ENCODE peak calls at places on chromosomes 7 and 10, in four cellular contexts. One of them, this sample, is unnamed.

GRCh38 chr7:120070201-120070600 is 202.8 kb upstream of the KCND2 start:
- DNase-seq in HepG2: no peak
- DNase-seq in GM12878: peak; percentile 17
- DNase-seq in K562: no peak
- DNase-seq in this sample: no peak

GRCh38 chr7:138750473-138750872 is 47.3 kb upstream of the TMEM213 start:
- DNase-seq in HepG2: no peak
- DNase-seq in GM12878: no peak
- DNase-seq in K562: no peak
- DNase-seq in this sample: no peak

GRCh38 chr7:36686499-36686898 is 37.8 kb downstream of the AOAH start:
- DNase-seq in HepG2: no peak
- DNase-seq in GM12878: no peak
- DNase-seq in K562: no peak
- DNase-seq in this sample: peak; percentile 41

GRCh38 chr10:29257106-29257783 is 31.6 kb upstream of the LYZL1 start:
- DNase-seq in HepG2: no peak
- DNase-seq in GM12878: no peak
- DNase-seq in K562: no peak
- DNase-seq in this sample: peak; percentile 86

GRCh38 chr10:86603256-86603655 is 51.1 kb upstream of the OPN4 start:
- DNase-seq in HepG2: peak; percentile 60
- DNase-seq in GM12878: no peak
- DNase-seq in K562: no peak
- DNase-seq in this sample: no peak

GRCh38 chr7:85004402-85004801 is 182.5 kb downstream of the SEMA3D start:
- DNase-seq in HepG2: no peak
- DNase-seq in GM12878: no peak
- DNase-seq in K562: no peak
- DNase-seq in this sample: peak; percentile 29

GRCh38 chr7:148662646-148663045 is 36.1 kb upstream of the CUL1 start:
- DNase-seq in HepG2: no peak
- DNase-seq in GM12878: no peak
- DNase-seq in K562: no peak
- DNase-seq in this sample: no peak

GRCh38 chr10:30127120-30127541 is 67.7 kb upstream of the JCAD start:
- DNase-seq in HepG2: no peak
- DNase-seq in GM12878: no peak
- DNase-seq in K562: no peak
- DNase-seq in this sample: no peak

GRCh38 chr7:5212633-5213285 is 22.7 kb downstream of the WIPI2 start:
- DNase-seq in HepG2: no peak
- DNase-seq in GM12878: no peak
- DNase-seq in K562: no peak
- DNase-seq in this sample: no peak

GRCh38 chr10:66162560-66163143 is 763.2 kb upstream of the LRRTM3 start:
- DNase-seq in HepG2: no peak
- DNase-seq in GM12878: no peak
- DNase-seq in K562: no peak
- DNase-seq in this sample: no peak

GRCh38 chr10:56096226-56096517 is 264.9 kb downstream of the ZWINT start:
- DNase-seq in HepG2: no peak
- DNase-seq in GM12878: no peak
- DNase-seq in K562: no peak
- DNase-seq in this sample: no peak

GRCh38 chr10:93071674-93072224 is 1.9 kb upstream of the CYP26A1 start:
- DNase-seq in HepG2: peak; percentile 70
- DNase-seq in GM12878: no peak
- DNase-seq in K562: peak; percentile 88
- DNase-seq in this sample: no peak

GRCh38 chr7:80940539-80941205 is 21.8 kb upstream of the SEMA3C start:
- DNase-seq in HepG2: no peak
- DNase-seq in GM12878: no peak
- DNase-seq in K562: no peak
- DNase-seq in this sample: peak; percentile 11

GRCh38 chr7:140042386-140042670 is 20.4 kb downstream of the PARP12 start:
- DNase-seq in HepG2: no peak
- DNase-seq in GM12878: no peak
- DNase-seq in K562: no peak
- DNase-seq in this sample: no peak

GRCh38 chr10:110495731-110496552 is 1.8 kb upstream of the DUSP5 start:
- DNase-seq in HepG2: no peak
- DNase-seq in GM12878: no peak
- DNase-seq in K562: peak; percentile 34
- DNase-seq in this sample: peak; percentile 93

GRCh38 chr7:30702200-30702599 is 19.9 kb upstream of the CRHR2 start:
- DNase-seq in HepG2: no peak
- DNase-seq in GM12878: no peak
- DNase-seq in K562: no peak
- DNase-seq in this sample: no peak

GRCh38 chr7:44802418-44803025 is 6.0 kb downstream of the PPIA start:
- DNase-seq in HepG2: no peak
- DNase-seq in GM12878: no peak
- DNase-seq in K562: no peak
- DNase-seq in this sample: no peak

GRCh38 chr7:116075351-116076145 is 45.0 kb upstream of the TFEC start:
- DNase-seq in HepG2: no peak
- DNase-seq in GM12878: no peak
- DNase-seq in K562: no peak
- DNase-seq in this sample: peak; percentile 7

GRCh38 chr10:73997479-73997805 is 474 bp upstream of the VCL start:
- DNase-seq in HepG2: no peak
- DNase-seq in GM12878: no peak
- DNase-seq in K562: no peak
- DNase-seq in this sample: no peak

GRCh38 chr10:79375321-79376077 is 28.2 kb downstream of the PPIF start:
- DNase-seq in HepG2: peak; percentile 45
- DNase-seq in GM12878: no peak
- DNase-seq in K562: peak; percentile 57
- DNase-seq in this sample: peak; percentile 59

GRCh38 chr10:15180736-15181135 is 12.2 kb upstream of the NMT2 start:
- DNase-seq in HepG2: peak; percentile 20
- DNase-seq in GM12878: no peak
- DNase-seq in K562: no peak
- DNase-seq in this sample: no peak

GRCh38 chr10:130983749-130984148 is 327.8 kb downstream of the TCERG1L start:
- DNase-seq in HepG2: no peak
- DNase-seq in GM12878: no peak
- DNase-seq in K562: no peak
- DNase-seq in this sample: no peak

GRCh38 chr10:76329891-76330575 is 898.6 kb downstream of the LRMDA start:
- DNase-seq in HepG2: no peak
- DNase-seq in GM12878: no peak
- DNase-seq in K562: no peak
- DNase-seq in this sample: peak; percentile 62

GRCh38 chr10:96413151-96413787 is 54.5 kb upstream of the OPALIN start:
- DNase-seq in HepG2: no peak
- DNase-seq in GM12878: no peak
- DNase-seq in K562: peak; percentile 26
- DNase-seq in this sample: no peak

GRCh38 chr10:99621454-99622246 is 1.4 kb upstream of the SLC25A28 start:
- DNase-seq in HepG2: no peak
- DNase-seq in GM12878: no peak
- DNase-seq in K562: no peak
- DNase-seq in this sample: no peak

GRCh38 chr7:34430456-34430855 is 227.6 kb upstream of the NPSR1 start:
- DNase-seq in HepG2: peak; percentile 41
- DNase-seq in GM12878: no peak
- DNase-seq in K562: no peak
- DNase-seq in this sample: peak; percentile 44

GRCh38 chr7:43362652-43363428 is 220.1 kb upstream of the STK17A start:
- DNase-seq in HepG2: no peak
- DNase-seq in GM12878: no peak
- DNase-seq in K562: no peak
- DNase-seq in this sample: peak; percentile 16

GRCh38 chr10:78215645-78216044 is 182.0 kb downstream of the RPS24 start:
- DNase-seq in HepG2: no peak
- DNase-seq in GM12878: no peak
- DNase-seq in K562: no peak
- DNase-seq in this sample: peak; percentile 61

GRCh38 chr7:116324582-116324981 is 114.2 kb downstream of the TES start:
- DNase-seq in HepG2: no peak
- DNase-seq in GM12878: no peak
- DNase-seq in K562: no peak
- DNase-seq in this sample: no peak

GRCh38 chr10:18104223-18104872 is 35.9 kb upstream of the CACNB2 start:
- DNase-seq in HepG2: peak; percentile 23
- DNase-seq in GM12878: no peak
- DNase-seq in K562: peak; percentile 25
- DNase-seq in this sample: peak; percentile 43

GRCh38 chr7:143299840-143300239 is 11.7 kb downstream of the CASP2 start:
- DNase-seq in HepG2: peak; percentile 36
- DNase-seq in GM12878: no peak
- DNase-seq in K562: peak; percentile 61
- DNase-seq in this sample: no peak

GRCh38 chr10:7192831-7193348 is 217.9 kb downstream of the SFMBT2 start:
- DNase-seq in HepG2: no peak
- DNase-seq in GM12878: no peak
- DNase-seq in K562: no peak
- DNase-seq in this sample: no peak

GRCh38 chr7:22696672-22697071 is 30.3 kb upstream of the IL6 start:
- DNase-seq in HepG2: no peak
- DNase-seq in GM12878: no peak
- DNase-seq in K562: peak; percentile 66
- DNase-seq in this sample: peak; percentile 36

GRCh38 chr10:101031796-101032636 is 982 bp downstream of the SFXN3 start:
- DNase-seq in HepG2: peak; percentile 49
- DNase-seq in GM12878: no peak
- DNase-seq in K562: no peak
- DNase-seq in this sample: peak; percentile 63
- TF ChIP-seq POLR2A in HepG2: no peak
- TF ChIP-seq POLR2A in GM12878: no peak
- TF ChIP-seq POLR2A in K562: no peak
- TF ChIP-seq POLR2A in this sample: no peak

GRCh38 chr7:129949292-129950133 is 3.2 kb downstream of the UBE2H start:
- DNase-seq in HepG2: peak; percentile 81
- DNase-seq in GM12878: peak; percentile 37
- DNase-seq in K562: no peak
- DNase-seq in this sample: peak; percentile 85
- TF ChIP-seq MXI1 in HepG2: no peak
- TF ChIP-seq MXI1 in GM12878: no peak
- TF ChIP-seq MXI1 in K562: no peak
- TF ChIP-seq MXI1 in this sample: no peak

GRCh38 chr7:15921576-15921975 is 235.1 kb upstream of the MEOX2 start:
- DNase-seq in HepG2: no peak
- DNase-seq in GM12878: no peak
- DNase-seq in K562: no peak
- DNase-seq in this sample: peak; percentile 54
- TF ChIP-seq CTCF in HepG2: no peak
- TF ChIP-seq CTCF in GM12878: no peak
- TF ChIP-seq CTCF in K562: no peak
- TF ChIP-seq CTCF in this sample: no peak

GRCh38 chr10:71850745-71851629 is at the start of gene PSAP:
- DNase-seq in HepG2: peak; percentile 95
- DNase-seq in GM12878: peak; percentile 91
- DNase-seq in K562: peak; percentile 100
- DNase-seq in this sample: peak; percentile 97
- TF ChIP-seq POLR2A in HepG2: peak; percentile 99
- TF ChIP-seq POLR2A in GM12878: peak; percentile 100
- TF ChIP-seq POLR2A in K562: peak; percentile 97
- TF ChIP-seq POLR2A in this sample: peak; percentile 97

GRCh38 chr7:157554393-157555238 is 217.8 kb downstream of the DNAJB6 start:
- DNase-seq in HepG2: no peak
- DNase-seq in GM12878: no peak
- DNase-seq in K562: no peak
- DNase-seq in this sample: no peak
- TF ChIP-seq MXI1 in HepG2: no peak
- TF ChIP-seq MXI1 in GM12878: no peak
- TF ChIP-seq MXI1 in K562: no peak
- TF ChIP-seq MXI1 in this sample: no peak

GRCh38 chr10:132788180-132788830 is 2.4 kb upstream of the NKX6-2 start:
- DNase-seq in HepG2: no peak
- DNase-seq in GM12878: no peak
- DNase-seq in K562: no peak
- DNase-seq in this sample: peak; percentile 16
- TF ChIP-seq CTCF in HepG2: peak; percentile 29
- TF ChIP-seq CTCF in GM12878: no peak
- TF ChIP-seq CTCF in K562: no peak
- TF ChIP-seq CTCF in this sample: peak; percentile 41

This sample was measured in IMR-90.